ENCODE peak calls at places on chromosome X, in five cellular contexts. E, A, F, O and L are unnamed samples.

GRCh38 chrX:46573896-46574336 is 351 bp downstream of the CHST7 start:
- DNase-seq in O (no peak), E (peak; percentile 32), A (peak; percentile 44), F (peak; percentile 55), L (peak; percentile 55)

GRCh38 chrX:121128946-121129345 is 81.5 kb downstream of the GLUD2 start:
- DNase-seq in A (no peak), E (no peak), O (no peak), F (no peak), L (no peak)

GRCh38 chrX:126770179-126770578 is 49.4 kb upstream of the PRR32 start:
- DNase-seq in O (no peak), E (no peak), F (no peak), A (no peak), L (no peak)

GRCh38 chrX:33252306-33252825 is 41.0 kb upstream of the DMD start:
- DNase-seq in A (no peak), E (no peak), O (no peak), F (no peak), L (no peak)

GRCh38 chrX:144006811-144007210 is 122.9 kb downstream of the UBE2NL start:
- DNase-seq in E (no peak), F (no peak), A (no peak), O (no peak), L (no peak)

GRCh38 chrX:20974326-20974725 is 399.9 kb upstream of the CNKSR2 start:
- DNase-seq in F (no peak), O (no peak), E (no peak), A (no peak), L (no peak)

GRCh38 chrX:63657821-63658220 is 127.2 kb downstream of the ARHGEF9 start:
- DNase-seq in F (no peak), A (peak; percentile 45), O (peak; percentile 0), E (peak; percentile 45), L (peak; percentile 79)

GRCh38 chrX:48818098-48818497 is 8.2 kb upstream of the ERAS start:
- DNase-seq in F (no peak), E (no peak), A (no peak), O (no peak), L (no peak)

GRCh38 chrX:78997870-78998558 is 52.8 kb downstream of the P2RY10 start:
- DNase-seq in O (no peak), F (peak; percentile 13), E (no peak), A (no peak), L (no peak)

GRCh38 chrX:72142094-72142843 is 10.6 kb upstream of the RTL5 start:
- DNase-seq in E (no peak), O (no peak), F (no peak), A (no peak), L (no peak)

GRCh38 chrX:40267334-40268118 is 169.8 kb upstream of the BCOR start:
- DNase-seq in O (no peak), E (no peak), F (no peak), A (no peak), L (peak; percentile 50)

GRCh38 chrX:21735038-21735752 is 22.7 kb downstream of the SMPX start:
- DNase-seq in E (no peak), A (no peak), O (no peak), F (no peak), L (no peak)